ENCODE peak calls at places on chromosomes 6 and 20, in seven cellular contexts. N is hepatocyte, W is pancreas, H is heart left ventricle, T is cardiac muscle cell, E is thyroid gland, F is neural progenitor cell. Z is an unnamed sample.
A peak's percentile ranks its signal among the peaks of the same experiment; 100 is the strongest.

GRCh38 chr6:9139762-9140161 is 704.4 kb upstream of the SLC35B3 start:
- DNase-seq in N (no peak), W (no peak), H (no peak), T (no peak), E (no peak), F (no peak), Z (no peak)

GRCh38 chr6:18367371-18367770 is 19.8 kb upstream of the RNF144B start:
- DNase-seq in N (no peak), W (no peak), H (no peak), T (no peak), E (no peak), F (no peak), Z (no peak)

GRCh38 chr6:9938801-9939200 is 476.1 kb downstream of the TFAP2A start:
- DNase-seq in N (no peak), W (no peak), H (no peak), T (no peak), E (no peak), F (peak; percentile 27), Z (no peak)

GRCh38 chr6:52375780-52376556 is 14.0 kb downstream of the PAQR8 start:
- DNase-seq in N (no peak), W (no peak), H (no peak), T (no peak), E (no peak), F (no peak), Z (no peak)

GRCh38 chr20:4234128-4234527 is 218.8 kb upstream of the RNF24 start:
- DNase-seq in N (no peak), W (peak; percentile 42), H (no peak), T (peak; percentile 97), E (no peak), F (no peak), Z (no peak)

GRCh38 chr6:159966981-159967380 is 1.9 kb upstream of the IGF2R start:
- DNase-seq in N (no peak), W (no peak), H (no peak), T (no peak), E (no peak), F (no peak), Z (no peak)

GRCh38 chr6:129100164-129100563 is 217.2 kb downstream of the LAMA2 start:
- DNase-seq in N (no peak), W (no peak), H (no peak), T (no peak), E (no peak), F (no peak), Z (no peak)

GRCh38 chr6:40586369-40586768 is 795 bp downstream of the LRFN2 start:
- DNase-seq in N (no peak), W (no peak), H (no peak), T (no peak), E (no peak), F (no peak), Z (no peak)

GRCh38 chr6:140051521-140052455 is 677.3 kb upstream of the CITED2 start:
- DNase-seq in N (no peak), W (no peak), H (no peak), T (peak; percentile 89), E (no peak), F (no peak), Z (no peak)

GRCh38 chr6:45663181-45664180 is 285.7 kb upstream of the SUPT3H start:
- DNase-seq in N (peak; percentile 44), W (no peak), H (peak; percentile 71), T (peak; percentile 65), E (no peak), F (peak; percentile 73), Z (peak; percentile 49)

GRCh38 chr6:34358389-34358906 is 34.0 kb downstream of the NUDT3 start:
- DNase-seq in N (peak; percentile 46), W (peak; percentile 32), H (no peak), T (peak; percentile 69), E (peak; percentile 56), F (no peak), Z (no peak)

GRCh38 chr20:10508060-10508459 is 73.0 kb downstream of the SLX4IP start:
- DNase-seq in N (peak; percentile 21), W (peak; percentile 52), H (no peak), T (peak; percentile 44), E (no peak), F (no peak), Z (no peak)

GRCh38 chr6:10838794-10839333 is 525 bp upstream of the MAK start:
- DNase-seq in N (no peak), W (no peak), H (no peak), T (no peak), E (no peak), F (no peak), Z (no peak)

GRCh38 chr20:5714261-5715041 is 35.8 kb upstream of the SHLD1 start:
- DNase-seq in N (peak; percentile 51), W (no peak), H (no peak), T (peak; percentile 74), E (peak; percentile 15), F (peak; percentile 28), Z (peak; percentile 90)

GRCh38 chr6:101458341-101458740 is 64.8 kb downstream of the GRIK2 start:
- DNase-seq in N (no peak), W (no peak), H (no peak), T (peak; percentile 9), E (no peak), F (peak; percentile 13), Z (no peak)

GRCh38 chr6:61555993-61556392 is 730.0 kb downstream of the KHDRBS2 start:
- DNase-seq in N (no peak), W (no peak), H (no peak), T (no peak), E (no peak), F (no peak), Z (no peak)

GRCh38 chr20:326645-327031 is 1.3 kb downstream of the SOX12 start:
- DNase-seq in N (peak; percentile 62), W (peak; percentile 63), H (peak; percentile 72), T (peak; percentile 37), E (peak; percentile 60), F (peak; percentile 73), Z (peak; percentile 21)

GRCh38 chr20:46260480-46260879 is 47.8 kb downstream of the CDH22 start:
- DNase-seq in N (no peak), W (no peak), H (no peak), T (no peak), E (no peak), F (no peak), Z (no peak)

GRCh38 chr20:49445176-49445575 is 37.3 kb downstream of the KCNB1 start:
- DNase-seq in N (peak; percentile 29), W (no peak), H (no peak), T (peak; percentile 30), E (no peak), F (no peak), Z (no peak)
- H3K27me3 ChIP-seq in N (no peaks in the 10 kb centered on the region), W (no peaks in the 10 kb centered on the region), H (no peaks in the 10 kb centered on the region), T (no peaks in the 10 kb centered on the region), E (no peaks in the 10 kb centered on the region), F (no peaks in the 10 kb centered on the region), Z (no peaks in the 10 kb centered on the region)

GRCh38 chr6:106138151-106138550 is 52.0 kb downstream of the PRDM1 start:
- DNase-seq in N (no peak), W (no peak), H (no peak), T (no peak), E (no peak), F (no peak), Z (no peak)

GRCh38 chr6:106145144-106145543 is 59.0 kb downstream of the PRDM1 start:
- DNase-seq in N (no peak), W (no peak), H (no peak), T (no peak), E (no peak), F (no peak), Z (no peak)

GRCh38 chr6:106143582-106144139 is 57.5 kb downstream of the PRDM1 start:
- DNase-seq in N (no peak), W (no peak), H (no peak), T (no peak), E (no peak), F (no peak), Z (no peak)

GRCh38 chr6:106142876-106143431 is 56.8 kb downstream of the PRDM1 start:
- DNase-seq in N (no peak), W (no peak), H (no peak), T (no peak), E (no peak), F (no peak), Z (no peak)

GRCh38 chr6:106141441-106142237 is 55.5 kb downstream of the PRDM1 start:
- DNase-seq in N (no peak), W (no peak), H (no peak), T (no peak), E (no peak), F (no peak), Z (peak; percentile 17)
- H3K4me3 ChIP-seq in N (no peak overlapping the region), W (no peak overlapping the region), H (no peak overlapping the region), T (no peak overlapping the region), E (no peak overlapping the region), F (no peak overlapping the region), Z (peak overlapping the region; percentile 5)

DNA sequence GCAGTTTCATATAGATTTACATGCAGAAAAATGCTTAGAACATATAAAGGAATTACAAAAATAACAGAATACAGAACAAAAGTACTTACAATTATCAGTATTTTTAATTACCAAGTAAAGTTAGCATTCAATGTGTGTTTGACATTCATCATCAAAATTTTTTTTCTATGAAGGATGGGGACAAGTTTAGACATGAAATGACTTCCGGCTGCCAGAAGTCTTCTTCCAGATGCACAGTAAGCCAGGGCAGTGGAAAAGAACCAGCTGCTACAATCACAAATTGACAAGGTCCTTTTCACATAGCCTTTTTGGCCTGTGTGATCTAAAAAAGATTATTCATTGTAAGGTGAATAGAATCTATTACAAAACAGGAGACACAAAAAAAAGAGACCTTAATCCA is 73.8 kb downstream of the HUS1B start:
- DNase-seq in N (no peak), W (no peak), H (no peak), T (no peak), E (no peak), F (no peak), Z (no peak)
- H3K27me3 ChIP-seq in N (no peaks in the 10 kb centered on the region), W (no peaks in the 10 kb centered on the region), H (no peaks in the 10 kb centered on the region), T (no peaks in the 10 kb centered on the region), E (no peaks in the 10 kb centered on the region), F (no peaks in the 10 kb centered on the region), Z (no peaks in the 10 kb centered on the region)

GRCh38 chr20:56429496-56429895 is 17.4 kb downstream of the CASS4 start:
- DNase-seq in N (no peak), W (no peak), H (no peak), T (peak; percentile 62), E (no peak), F (no peak), Z (no peak)

GRCh38 chr20:56427797-56428196 is 15.7 kb downstream of the CASS4 start:
- DNase-seq in N (no peak), W (no peak), H (no peak), T (no peak), E (no peak), F (no peak), Z (no peak)

GRCh38 chr20:56428388-56428787 is 16.3 kb downstream of the CASS4 start:
- DNase-seq in N (no peak), W (no peak), H (no peak), T (no peak), E (no peak), F (no peak), Z (no peak)

GRCh38 chr20:56429941-56430340 is 17.9 kb downstream of the CASS4 start:
- DNase-seq in N (no peak), W (no peak), H (no peak), T (no peak), E (no peak), F (no peak), Z (no peak)

DNA sequence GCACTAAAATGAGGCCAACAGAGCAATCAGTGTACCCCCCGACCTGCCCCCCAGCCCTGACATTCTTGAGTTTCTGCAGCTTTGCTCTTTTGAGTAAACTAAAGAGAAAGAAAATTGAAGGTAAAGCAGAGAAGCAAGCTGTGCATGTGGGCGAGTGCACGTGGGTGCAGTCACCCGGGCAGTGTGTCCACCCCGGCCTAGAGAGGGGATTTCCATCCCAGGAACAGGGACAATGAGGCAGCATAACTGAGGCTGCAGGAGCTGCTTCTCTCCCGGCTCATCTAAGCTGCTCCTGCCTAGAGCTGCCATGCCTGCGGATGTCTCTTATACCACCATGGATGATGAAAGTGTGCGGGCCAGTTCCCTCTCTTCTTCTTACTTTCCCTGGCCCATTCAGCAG is 16.8 kb downstream of the CASS4 start:
- DNase-seq in N (no peak), W (no peak), H (no peak), T (no peak), E (no peak), F (no peak), Z (no peak)
- H3K4me3 ChIP-seq in N (no peak overlapping the region), W (no peak overlapping the region), H (no peak overlapping the region), T (no peak overlapping the region), E (no peak overlapping the region), F (no peak overlapping the region), Z (peak overlapping the region; percentile 58)

Z was measured in CD4-positive, alpha-beta memory T cell.